ENCODE peak calls at places on chromosome 6, in six cellular contexts. E is Kasumi-1, J is GM23248, L is GM04503, X is T-helper 22 cell, U is HT-29. G is an unnamed sample.
A peak's percentile ranks its signal among the peaks of the same experiment; 100 is the strongest.

GRCh38 chr6:33407132-33407718 is 3.6 kb upstream of the PHF1 start:
- DNase-seq in E (peak; percentile 51), X (no peak), U (peak; percentile 40), L (no peak), J (peak; percentile 79), G (peak; percentile 78)

GRCh38 chr6:157667211-157668033 is 155.6 kb upstream of the SNX9 start:
- DNase-seq in X (peak; percentile 7), L (peak; percentile 59), U (peak; percentile 74), E (peak; percentile 81), J (peak; percentile 87), G (peak; percentile 75)

GRCh38 chr6:44096615-44097014 is 30.6 kb downstream of the MRPL14 start:
- DNase-seq in J (peak; percentile 85), E (peak; percentile 43), L (no peak), U (peak; percentile 86), X (peak; percentile 43), G (peak; percentile 79)

GRCh38 chr6:136492409-136492808 is 57.8 kb downstream of the MAP7 start:
- DNase-seq in U (no peak), X (no peak), E (no peak), L (no peak), J (no peak), G (no peak)

GRCh38 chr6:14693301-14694192 is 552.3 kb upstream of the JARID2 start:
- DNase-seq in X (no peak), E (no peak), U (no peak), J (no peak), L (no peak), G (no peak)

GRCh38 chr6:44498436-44498835 is 110.9 kb downstream of the CDC5L start:
- DNase-seq in J (no peak), L (no peak), X (no peak), E (no peak), U (no peak), G (no peak)

GRCh38 chr6:158031445-158032353 is 50.0 kb downstream of the SYNJ2 start:
- DNase-seq in E (peak; percentile 47), U (no peak), L (peak; percentile 66), X (no peak), J (peak; percentile 96), G (peak; percentile 73)

GRCh38 chr6:43683708-43684455 is 3.7 kb downstream of the MRPS18A start:
- DNase-seq in U (no peak), J (no peak), L (no peak), E (peak; percentile 28), X (no peak), G (no peak)

GRCh38 chr6:33112148-33112547 is 36.4 kb downstream of the HLA-DPB1 start:
- DNase-seq in E (peak; percentile 35), L (no peak), U (peak; percentile 57), X (no peak), J (peak; percentile 74), G (peak; percentile 71)

GRCh38 chr6:79949235-79949634 is 1.9 kb upstream of the ELOVL4 start:
- DNase-seq in L (no peak), E (peak; percentile 78), X (peak; percentile 23), U (peak; percentile 81), J (peak; percentile 85), G (peak; percentile 81)

G was measured in cardiac fibroblast.